ENCODE peak calls at places on chromosome 7, in eight cellular contexts. G is adrenal gland, X is PC-9, L is lower leg skin, W is astrocyte of the cerebellum, Z is spleen, Q is brain microvascular endothelial cell, A is cardiac fibroblast. O is an unnamed sample.

GRCh38 chr7:43658718-43659548 is 70.4 kb downstream of the COA1 start:
- DNase-seq in Z (no peak), A (peak), Q (no peak), L (no peak), W (peak), X (no peak), G (no peak), O (no peak)

GRCh38 chr7:6395898-6396582 is 51.7 kb downstream of the DAGLB start:
- DNase-seq in L (no peak), A (no peak), Q (no peak), Z (peak), X (no peak), G (peak), W (no peak), O (no peak)

GRCh38 chr7:29636009-29636351 is 72.3 kb downstream of the PRR15 start:
- DNase-seq in W (no peak), A (no peak), Q (no peak), L (no peak), G (no peak), Z (no peak), X (no peak), O (no peak)

GRCh38 chr7:17787257-17787656 is 153.0 kb downstream of the SNX13 start:
- DNase-seq in W (no peak), L (no peak), G (no peak), A (no peak), Q (no peak), X (no peak), Z (no peak), O (no peak)

GRCh38 chr7:3495957-3496356 is 194.9 kb downstream of the SDK1 start:
- DNase-seq in Z (no peak), G (no peak), X (no peak), L (no peak), Q (no peak), A (no peak), W (no peak), O (no peak)

GRCh38 chr7:16189026-16189715 is 232.2 kb downstream of the CRPPA start:
- DNase-seq in A (peak), Z (no peak), W (peak), G (no peak), Q (no peak), X (no peak), L (no peak), O (no peak)

GRCh38 chr7:82152858-82153257 is 290.7 kb downstream of the CACNA2D1 start:
- DNase-seq in A (no peak), W (no peak), Z (no peak), L (no peak), G (no peak), Q (no peak), X (no peak), O (no peak)

GRCh38 chr7:46525876-46526275 is 604.8 kb upstream of the IGFBP3 start:
- DNase-seq in X (no peak), A (peak), L (no peak), Z (no peak), G (no peak), W (no peak), Q (peak), O (no peak)

GRCh38 chr7:106064836-106065559 is 47.1 kb downstream of the SYPL1 start:
- DNase-seq in Z (peak), L (peak), X (peak), A (peak), Q (peak), G (peak), W (peak), O (peak)
- H3K4me3 ChIP-seq in Z (no peak), L (no peak), X (peak), A (peak), Q (peak), G (no peak), W (peak), O (no peak)

GRCh38 chr7:20839196-20839735 is 52.6 kb upstream of the SP8 start:
- DNase-seq in X (no peak), A (no peak), Q (no peak), W (no peak), G (no peak), L (no peak), Z (no peak), O (no peak)

GRCh38 chr7:20835111-20835750 is 48.5 kb upstream of the SP8 start:
- DNase-seq in W (no peak), X (no peak), A (no peak), G (no peak), Z (no peak), L (no peak), Q (no peak), O (peak)

GRCh38 chr7:20834656-20835055 is 48.0 kb upstream of the SP8 start:
- DNase-seq in A (no peak), W (no peak), Z (no peak), Q (no peak), X (no peak), L (no peak), G (no peak), O (peak)

GRCh38 chr7:20839987-20840386 is 53.3 kb upstream of the SP8 start:
- DNase-seq in A (no peak), X (no peak), Q (no peak), G (no peak), W (no peak), Z (no peak), L (no peak), O (no peak)
- H3K4me3 ChIP-seq in A (no peak), X (no peak), Q (no peak), G (no peak), W (no peak), Z (no peak), L (no peak), O (no peak)

DNA sequence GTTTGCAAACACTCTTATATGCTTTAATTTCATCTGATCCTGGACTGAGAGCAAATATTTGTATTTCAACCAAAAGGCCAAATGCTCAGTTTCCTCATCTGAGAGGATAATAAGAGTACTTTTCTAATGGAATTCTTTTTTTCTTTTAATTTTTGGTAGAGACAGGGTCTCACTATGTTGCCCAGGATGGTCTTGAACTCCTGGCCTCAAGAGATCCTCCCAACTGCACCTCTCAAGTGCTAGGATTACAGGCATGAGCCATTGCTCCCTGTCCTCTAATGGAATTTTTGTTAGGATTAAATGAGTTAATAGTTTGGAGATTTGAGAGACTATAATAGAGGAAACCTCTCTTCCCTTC is 68.4 kb upstream of the KMT2E start:
- DNase-seq in A (no peak), Q (no peak), L (no peak), W (no peak), Z (no peak), G (no peak), X (no peak), O (no peak)
- H3K4me3 ChIP-seq in A (no peak), Q (no peak), L (no peak), W (no peak), Z (peak), G (no peak), X (no peak), O (no peak)

GRCh38 chr7:12939694-12940093 is 252.3 kb downstream of the ARL4A start:
- DNase-seq in X (no peak), W (no peak), Z (peak), L (no peak), A (no peak), Q (no peak), G (no peak), O (no peak)
- H3K4me3 ChIP-seq in X (no peak), W (no peak), Z (no peak), L (no peak), A (no peak), Q (no peak), G (no peak), O (no peak)